ENCODE peak calls at places on chromosome 12, in six cellular contexts. F is HepG2, G is GM12878, M is H1, T is K562, X is GM12891. R is an unnamed sample.

GRCh38 chr12:109393437-109394345 is 46.0 kb downstream of the MYO1H start:
- DNase-seq in F (peak), T (peak), G (no peak), M (no peak), X (peak), R (peak)

GRCh38 chr12:121240484-121241202 is 30.7 kb downstream of the P2RX4 start:
- DNase-seq in X (no peak), F (no peak), M (peak), T (peak), G (no peak), R (no peak)

GRCh38 chr12:76591461-76591860 is 31.9 kb upstream of the OSBPL8 start:
- DNase-seq in G (no peak), F (no peak), X (no peak), M (no peak), T (no peak), R (no peak)

GRCh38 chr12:118981285-118982201 is at the start of gene SRRM4:
- DNase-seq in G (no peak), M (peak), X (peak), F (no peak), T (peak), R (peak)

GRCh38 chr12:47715393-47715876 is 9.6 kb upstream of the RPAP3 start:
- DNase-seq in G (no peak), M (peak), X (peak), T (peak), F (peak), R (no peak)

GRCh38 chr12:31324845-31325523 is 966 bp downstream of the SINHCAF start:
- DNase-seq in T (peak), G (no peak), X (peak), M (no peak), F (no peak), R (peak)

GRCh38 chr12:122203968-122204828 is 689 bp downstream of the B3GNT4 start:
- DNase-seq in G (no peak), M (peak), X (no peak), F (no peak), T (no peak), R (no peak)

GRCh38 chr12:41188058-41188840 is at the start of gene PDZRN4:
- DNase-seq in G (no peak), T (no peak), F (no peak), M (peak), X (no peak), R (no peak)

GRCh38 chr12:131586761-131587160 is 124.1 kb upstream of the SFSWAP start:
- DNase-seq in G (no peak), F (no peak), X (no peak), T (no peak), M (no peak), R (no peak)

GRCh38 chr12:50922820-50923219 is 29.5 kb upstream of the HIGD1C start:
- DNase-seq in T (no peak), G (no peak), M (no peak), F (no peak), X (no peak), R (no peak)

GRCh38 chr12:108508243-108508642 is 6.8 kb upstream of the FICD start:
- DNase-seq in G (no peak), F (no peak), T (no peak), X (no peak), M (no peak), R (no peak)

GRCh38 chr12:123106640-123107359 is 44.1 kb downstream of the PITPNM2 start:
- DNase-seq in T (peak), M (no peak), G (no peak), F (no peak), X (no peak), R (no peak)

GRCh38 chr12:115698257-115698656 is 579.2 kb downstream of the MED13L start:
- DNase-seq in F (no peak), G (no peak), M (no peak), X (no peak), T (no peak), R (no peak)

GRCh38 chr12:115697341-115697740 is 580.2 kb downstream of the MED13L start:
- DNase-seq in X (no peak), F (no peak), G (no peak), T (no peak), M (no peak), R (no peak)

GRCh38 chr12:115700896-115701465 is 576.5 kb downstream of the MED13L start:
- DNase-seq in X (no peak), G (no peak), M (no peak), T (no peak), F (no peak), R (no peak)
- TF ChIP-seq TAF1 in X (no peak), G (no peak), M (no peak), T (no peak), F (no peak), R (no peak)

GRCh38 chr12:6226701-6227096 is 26.5 kb downstream of the CD9 start:
- DNase-seq in X (no peak), T (no peak), G (no peak), F (no peak), M (no peak), R (no peak)
- TF ChIP-seq POLR2A in X (no peak), T (no peak), G (no peak), F (no peak), M (no peak), R (no peak)

GRCh38 chr12:13100610-13100881 is 2.9 kb downstream of the GSG1 start:
- DNase-seq in T (no peak), F (no peak), X (no peak), G (no peak), M (no peak), R (no peak)

GRCh38 chr12:13097526-13097925 is 5.9 kb downstream of the GSG1 start:
- DNase-seq in F (no peak), X (no peak), M (no peak), T (no peak), G (no peak), R (no peak)

GRCh38 chr12:13099910-13100609 is 3.4 kb downstream of the GSG1 start:
- DNase-seq in M (no peak), T (no peak), G (no peak), X (no peak), F (no peak), R (no peak)

GRCh38 chr12:13100882-13101769 is 2.3 kb downstream of the GSG1 start:
- DNase-seq in F (peak), X (peak), M (peak), T (peak), G (no peak), R (peak)

GRCh38 chr12:13099066-13099909 is 4.2 kb downstream of the GSG1 start:
- DNase-seq in F (no peak), X (no peak), T (no peak), G (no peak), M (no peak), R (no peak)
- TF ChIP-seq POLR2AphosphoS5 in F (no peak), X (no peak), T (no peak), G (no peak), M (no peak), R (no peak)

GRCh38 chr12:124567673-124568373 is 411 bp upstream of the NCOR2 start:
- DNase-seq in G (no peak), T (peak), X (peak), M (peak), F (peak), R (peak)

GRCh38 chr12:124567035-124567672 is at the start of gene NCOR2:
- DNase-seq in T (peak), M (peak), X (peak), F (no peak), G (no peak), R (peak)

GRCh38 chr12:124570810-124571209 is 3.4 kb upstream of the NCOR2 start:
- DNase-seq in G (no peak), F (no peak), T (no peak), M (no peak), X (no peak), R (no peak)

GRCh38 chr12:124569375-124570148 is 2.1 kb upstream of the NCOR2 start:
- DNase-seq in X (no peak), F (no peak), M (no peak), G (no peak), T (no peak), R (no peak)

GRCh38 chr12:124568431-124569374 is 1.3 kb upstream of the NCOR2 start:
- DNase-seq in G (peak), T (peak), F (no peak), M (peak), X (peak), R (peak)
- TF ChIP-seq TAF1 in G (no peak), T (no peak), F (no peak), M (no peak), X (no peak), R (no peak)

GRCh38 chr12:104649913-104650312 is 193.2 kb downstream of the CHST11 start:
- DNase-seq in X (no peak), T (no peak), M (no peak), F (no peak), G (no peak), R (no peak)

GRCh38 chr12:104653730-104654328 is 197.1 kb downstream of the CHST11 start:
- DNase-seq in F (peak), G (no peak), T (peak), M (peak), X (no peak), R (peak)

GRCh38 chr12:104650541-104650940 is 193.8 kb downstream of the CHST11 start:
- DNase-seq in X (no peak), F (no peak), G (no peak), M (no peak), T (no peak), R (no peak)

GRCh38 chr12:104652910-104653309 is 196.2 kb downstream of the CHST11 start:
- DNase-seq in M (no peak), G (no peak), F (no peak), X (no peak), T (no peak), R (no peak)

GRCh38 chr12:104651812-104652211 is 195.1 kb downstream of the CHST11 start:
- DNase-seq in X (no peak), G (no peak), M (no peak), T (no peak), F (no peak), R (no peak)
- TF ChIP-seq POLR2A in X (no peak), G (no peak), M (no peak), T (no peak), F (no peak), R (no peak)

DNA sequence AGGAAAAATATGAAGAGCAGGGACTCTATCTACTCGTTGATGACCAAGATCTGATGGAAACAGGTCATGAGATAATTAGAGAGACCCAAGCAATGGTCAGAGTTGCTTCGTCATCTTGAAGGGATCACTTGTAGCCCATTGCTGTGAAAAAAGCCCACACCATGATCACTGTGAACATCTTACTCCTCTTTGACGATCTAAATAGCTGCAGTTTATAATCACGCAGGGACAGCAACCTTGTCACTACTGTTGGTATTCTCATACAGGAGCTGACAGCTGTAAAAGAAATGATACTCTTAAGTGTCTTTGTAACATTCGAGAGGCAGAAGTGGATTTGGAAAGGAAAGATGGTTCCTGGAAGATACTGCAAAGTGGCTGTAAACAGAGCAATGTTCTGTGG is 33.7 kb upstream of the RERGL start:
- DNase-seq in M (no peak), X (no peak), G (no peak), T (no peak), F (no peak), R (no peak)
- TF ChIP-seq POLR2AphosphoS5 in M (no peak), X (no peak), G (no peak), T (no peak), F (no peak), R (no peak)